ENCODE peak calls at places on chromosomes 12 and 14, in six cellular contexts. V is hepatocyte; Y is posterior cingulate gyrus; R is activated CD4-positive, alpha-beta T cell treated with anti-CD3 and anti-CD28 coated beads, Interleukin-2, amount 10 ng/mL, durations not matched to agents 7 days and 5 days; B is endodermal cell; Z is Calu3. X is an unnamed sample.

GRCh38 chr12:121096199-121096798 is 36.4 kb upstream of the P2RX7 start:
- DNase-seq in V (no peak), Y (no peak), R (no peak), B (no peak), Z (no peak), X (no peak)

GRCh38 chr12:57148469-57149308 is 1.3 kb upstream of the LRP1-AS start:
- DNase-seq in V (peak; percentile 68), Y (no peak), R (no peak), B (no peak), Z (no peak), X (no peak)

GRCh38 chr14:102472815-102473158 is 36.8 kb downstream of the ANKRD9 start:
- DNase-seq in V (no peak), Y (no peak), R (no peak), B (no peak), Z (no peak), X (no peak)

GRCh38 chr12:15404485-15404884 is 82.2 kb downstream of the PTPRO start:
- DNase-seq in V (no peak), Y (no peak), R (no peak), B (no peak), Z (no peak), X (no peak)

GRCh38 chr12:6852651-6853354 is 853 bp downstream of the USP5 start:
- DNase-seq in V (peak; percentile 80), Y (peak; percentile 91), R (peak; percentile 74), B (peak; percentile 88), Z (peak; percentile 38), X (peak; percentile 89)

GRCh38 chr12:70251226-70251625 is 8.0 kb downstream of the CNOT2 start:
- DNase-seq in V (no peak), Y (no peak), R (no peak), B (no peak), Z (no peak), X (no peak)

GRCh38 chr14:92531151-92531873 is 17.7 kb downstream of the RIN3 start:
- DNase-seq in V (no peak), Y (peak; percentile 64), R (no peak), B (no peak), Z (no peak), X (no peak)

GRCh38 chr12:51368640-51369517 is 22.3 kb downstream of the GALNT6 start:
- DNase-seq in V (no peak), Y (peak; percentile 67), R (peak; percentile 95), B (peak; percentile 79), Z (no peak), X (peak; percentile 64)

GRCh38 chr12:97575792-97576191 is 113.2 kb downstream of the RMST start:
- DNase-seq in V (peak; percentile 18), Y (no peak), R (no peak), B (no peak), Z (no peak), X (no peak)

GRCh38 chr14:95445676-95446075 is 70.8 kb downstream of the SYNE3 start:
- DNase-seq in V (no peak), Y (peak; percentile 36), R (no peak), B (no peak), Z (no peak), X (no peak)

GRCh38 chr14:76085358-76085757 is 66.4 kb upstream of the GPATCH2L start:
- DNase-seq in V (no peak), Y (no peak), R (no peak), B (no peak), Z (no peak), X (no peak)

GRCh38 chr12:65556676-65557424 is 267.4 kb upstream of the HMGA2 start:
- DNase-seq in V (peak; percentile 92), Y (peak; percentile 95), R (peak; percentile 61), B (peak; percentile 98), Z (peak; percentile 90), X (peak; percentile 95)